ENCODE peak calls at places on chromosomes 2 and 18, in four cellular contexts. F is CD4-positive, alpha-beta T cell; K is ovary; L is left lung. E is an unnamed sample. For H3K9me3, the result is how much of the 10 kb centered on the place peaks cover.

GRCh38 chr2:135093685-135094340 is 41.7 kb downstream of the RAB3GAP1 start:
- DNase-seq in F (no peak), K (no peak), L (no peak), E (no peak)

GRCh38 chr2:222300725-222301295 is 2.0 kb upstream of the PAX3 start:
- DNase-seq in F (no peak), K (no peak), L (no peak), E (no peak)

GRCh38 chr2:37201766-37202165 is 5.5 kb downstream of the CEBPZOS start:
- DNase-seq in F (no peak), K (no peak), L (no peak), E (no peak)

GRCh38 chr18:59697236-59697932 is at the start of gene CCBE1:
- DNase-seq in F (no peak), K (peak), L (peak), E (peak)

GRCh38 chr2:3121601-3122000 is 256.0 kb downstream of the EIPR1 start:
- DNase-seq in F (no peak), K (no peak), L (no peak), E (no peak)

GRCh38 chr2:28493636-28494035 is 2.2 kb upstream of the PLB1 start:
- DNase-seq in F (no peak), K (no peak), L (no peak), E (no peak)

GRCh38 chr2:65349863-65350262 is 82.5 kb downstream of the SPRED2 start:
- DNase-seq in F (no peak), K (peak), L (peak), E (peak)

GRCh38 chr2:231001036-231001435 is 5.1 kb downstream of the SPATA3 start:
- DNase-seq in F (no peak), K (no peak), L (no peak), E (no peak)

GRCh38 chr2:237306787-237307170 is 107.2 kb downstream of the COL6A3 start:
- DNase-seq in F (no peak), K (no peak), L (no peak), E (no peak)

GRCh38 chr2:231294578-231295362 is 96.3 kb downstream of the ARMC9 start:
- DNase-seq in F (no peak), K (no peak), L (no peak), E (no peak)

GRCh38 chr2:88671786-88672427 is 19.6 kb upstream of the RPIA start:
- DNase-seq in F (no peak), K (no peak), L (no peak), E (no peak)

DNA sequence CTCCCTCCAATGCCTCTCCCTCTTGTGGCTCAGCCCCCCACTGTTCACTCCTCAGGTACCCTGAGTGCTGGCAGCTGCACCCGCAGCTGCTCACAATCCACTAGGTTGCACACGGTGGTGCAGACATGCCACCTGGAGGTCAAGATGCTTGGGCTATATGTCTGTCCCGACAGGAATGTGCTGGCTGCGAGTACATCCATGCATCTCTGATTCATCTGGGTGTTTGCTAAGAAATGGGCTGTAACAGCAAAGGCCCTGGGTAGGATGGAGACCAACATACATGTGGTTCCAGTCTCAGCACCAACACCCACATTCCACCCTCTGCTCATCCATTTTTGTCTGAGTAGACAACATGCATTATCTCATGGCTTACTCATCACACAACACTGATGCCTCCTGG is 31.3 kb downstream of the ANKMY1 start:
- DNase-seq in F (no peak), K (no peak), L (no peak), E (no peak)
- H3K9me3 ChIP-seq in F (under half), K (under half), L (under half), E (under half)

GRCh38 chr2:180324191-180324590 is 317.1 kb upstream of the CWC22 start:
- DNase-seq in F (no peak), K (no peak), L (no peak), E (no peak)
- TF ChIP-seq CTCF in F (no peak), K (no peak), L (no peak), E (no peak)

GRCh38 chr18:79932907-79933306 is 18.5 kb downstream of the SLC66A2 start:
- DNase-seq in F (no peak), K (no peak), L (no peak), E (no peak)
- H3K9me3 ChIP-seq in F (under half), K (under half), L (under half), E (under half)

DNA sequence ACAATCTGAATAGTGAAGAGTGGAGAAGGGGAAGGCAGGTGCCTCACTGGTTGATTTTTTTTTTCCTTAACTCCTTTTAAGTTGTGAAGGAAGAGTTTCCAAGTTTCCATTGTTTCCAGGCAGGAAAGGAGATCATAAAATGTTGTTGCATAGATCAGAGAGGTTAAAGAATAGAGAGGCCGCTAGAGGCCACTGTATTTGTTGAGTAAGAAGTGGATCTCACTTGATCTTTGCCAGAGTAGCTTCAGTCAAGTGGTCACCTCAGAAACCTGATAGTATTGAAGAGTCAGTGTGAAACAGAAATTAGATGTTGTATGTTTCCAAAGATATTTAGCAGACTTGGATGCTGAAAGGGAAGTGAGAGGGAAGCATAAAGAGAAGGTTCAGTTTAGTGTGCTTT is 17.6 kb downstream of the CTNNA2 start:
- DNase-seq in F (no peak), K (no peak), L (no peak), E (no peak)
- TF ChIP-seq CTCF in F (no peak), K (no peak), L (no peak), E (no peak)

GRCh38 chr2:42768706-42769256 is 4.8 kb upstream of the OXER1 start:
- DNase-seq in F (no peak), K (peak), L (no peak), E (no peak)
- H3K9me3 ChIP-seq in F (under half), K (under half), L (under half), E (under half)

E was measured in heart left ventricle.